ENCODE peak calls at places on chromosomes 3 and 15, in seven cellular contexts. M, B, A, K, Z, O and S are unnamed samples. For H3K36me3, the result is how much of the 10 kb centered on the place peaks cover.

GRCh38 chr3:67558429-67558828 is 96.0 kb downstream of the SUCLG2 start:
- DNase-seq in Z (no peak), M (no peak), A (no peak), B (no peak), O (peak), K (no peak), S (no peak)

GRCh38 chr15:49904296-49904695 is 214.7 kb downstream of the ATP8B4 start:
- DNase-seq in Z (no peak), K (no peak), O (no peak), A (no peak), M (no peak), B (no peak), S (no peak)

GRCh38 chr3:36893137-36893557 is 51.7 kb downstream of the TRANK1 start:
- DNase-seq in A (peak), K (no peak), O (peak), Z (no peak), M (peak), B (no peak), S (no peak)

GRCh38 chr3:30681276-30682211 is 75.1 kb downstream of the TGFBR2 start:
- DNase-seq in M (peak), K (no peak), A (no peak), O (peak), B (peak), Z (no peak), S (no peak)

GRCh38 chr3:44106761-44107160 is 134.9 kb upstream of the TOPAZ1 start:
- DNase-seq in A (no peak), B (no peak), K (no peak), M (no peak), Z (no peak), O (no peak), S (no peak)

GRCh38 chr3:52789746-52790040 is 4.9 kb upstream of the ITIH3 start:
- DNase-seq in O (no peak), K (no peak), Z (no peak), A (no peak), B (no peak), M (no peak), S (no peak)

GRCh38 chr15:77966540-77967290 is 110.8 kb downstream of the TBC1D2B start:
- DNase-seq in Z (peak), A (peak), B (peak), M (peak), O (peak), K (peak), S (peak)

GRCh38 chr3:147793841-147794240 is 384.7 kb downstream of the ZIC1 start:
- DNase-seq in M (no peak), B (no peak), O (peak), K (no peak), Z (no peak), A (no peak), S (no peak)

GRCh38 chr3:98713984-98714383 is 49.2 kb upstream of the ST3GAL6 start:
- DNase-seq in A (no peak), M (no peak), B (no peak), K (no peak), O (no peak), Z (no peak), S (no peak)

GRCh38 chr3:136750209-136750921 is 1.8 kb downstream of the STAG1 start:
- DNase-seq in K (peak), B (no peak), M (no peak), Z (no peak), A (no peak), O (peak), S (no peak)

GRCh38 chr15:90053685-90054466 is 48.4 kb downstream of the IDH2 start:
- DNase-seq in Z (no peak), B (peak), A (no peak), M (no peak), K (no peak), O (no peak), S (no peak)

GRCh38 chr3:195768414-195768813 is 43.3 kb downstream of the MUC4 start:
- DNase-seq in K (no peak), B (no peak), A (no peak), Z (no peak), M (no peak), O (no peak), S (no peak)

GRCh38 chr3:153958635-153959320 is 162.4 kb upstream of the ARHGEF26 start:
- DNase-seq in A (no peak), M (peak), O (peak), B (no peak), Z (no peak), K (no peak), S (no peak)

GRCh38 chr3:100637197-100637631 is 27.8 kb downstream of the ADGRG7 start:
- DNase-seq in O (peak), B (no peak), M (peak), K (no peak), A (no peak), Z (no peak), S (peak)

GRCh38 chr3:178618197-178618596 is 82.0 kb downstream of the KCNMB2 start:
- DNase-seq in K (no peak), Z (no peak), O (no peak), B (no peak), M (peak), A (no peak), S (peak)

GRCh38 chr3:8851703-8852102 is 82.3 kb upstream of the OXTR start:
- DNase-seq in O (peak), A (no peak), M (peak), K (no peak), Z (no peak), B (no peak), S (peak)

GRCh38 chr3:128438488-128439072 is 28.1 kb downstream of the DNAJB8 start:
- DNase-seq in O (no peak), K (no peak), A (peak), B (peak), M (no peak), Z (peak), S (no peak)

GRCh38 chr3:127589600-127590281 is 792 bp downstream of the TPRA1 start:
- DNase-seq in A (no peak), Z (peak), B (peak), O (no peak), M (peak), K (peak), S (no peak)

GRCh38 chr3:124780356-124780755 is 50.1 kb downstream of the UMPS start:
- DNase-seq in B (no peak), Z (no peak), K (no peak), M (peak), O (peak), A (peak), S (no peak)

GRCh38 chr15:64950888-64951287 is 38.8 kb downstream of the SPG21 start:
- DNase-seq in K (no peak), O (no peak), Z (no peak), B (no peak), A (no peak), M (no peak), S (peak)

GRCh38 chr15:70269331-70269911 is 171.7 kb upstream of the TLE3 start:
- DNase-seq in B (peak), Z (no peak), A (no peak), M (no peak), O (no peak), K (no peak), S (no peak)

GRCh38 chr3:14847613-14848541 is 29.1 kb downstream of the FGD5 start:
- DNase-seq in O (no peak), A (peak), B (peak), Z (peak), M (peak), K (no peak), S (no peak)

GRCh38 chr3:40617084-40617483 is 92.3 kb downstream of the ZNF621 start:
- DNase-seq in M (no peak), O (no peak), Z (no peak), B (no peak), A (no peak), K (no peak), S (no peak)

GRCh38 chr3:40613306-40613705 is 88.5 kb downstream of the ZNF621 start:
- DNase-seq in M (no peak), K (no peak), O (no peak), B (no peak), A (no peak), Z (no peak), S (no peak)

GRCh38 chr3:40615916-40616315 is 91.2 kb downstream of the ZNF621 start:
- DNase-seq in O (no peak), A (peak), B (peak), Z (no peak), K (no peak), M (no peak), S (no peak)

GRCh38 chr3:40616420-40616819 is 91.7 kb downstream of the ZNF621 start:
- DNase-seq in B (peak), A (peak), Z (no peak), M (no peak), O (no peak), K (no peak), S (no peak)

DNA sequence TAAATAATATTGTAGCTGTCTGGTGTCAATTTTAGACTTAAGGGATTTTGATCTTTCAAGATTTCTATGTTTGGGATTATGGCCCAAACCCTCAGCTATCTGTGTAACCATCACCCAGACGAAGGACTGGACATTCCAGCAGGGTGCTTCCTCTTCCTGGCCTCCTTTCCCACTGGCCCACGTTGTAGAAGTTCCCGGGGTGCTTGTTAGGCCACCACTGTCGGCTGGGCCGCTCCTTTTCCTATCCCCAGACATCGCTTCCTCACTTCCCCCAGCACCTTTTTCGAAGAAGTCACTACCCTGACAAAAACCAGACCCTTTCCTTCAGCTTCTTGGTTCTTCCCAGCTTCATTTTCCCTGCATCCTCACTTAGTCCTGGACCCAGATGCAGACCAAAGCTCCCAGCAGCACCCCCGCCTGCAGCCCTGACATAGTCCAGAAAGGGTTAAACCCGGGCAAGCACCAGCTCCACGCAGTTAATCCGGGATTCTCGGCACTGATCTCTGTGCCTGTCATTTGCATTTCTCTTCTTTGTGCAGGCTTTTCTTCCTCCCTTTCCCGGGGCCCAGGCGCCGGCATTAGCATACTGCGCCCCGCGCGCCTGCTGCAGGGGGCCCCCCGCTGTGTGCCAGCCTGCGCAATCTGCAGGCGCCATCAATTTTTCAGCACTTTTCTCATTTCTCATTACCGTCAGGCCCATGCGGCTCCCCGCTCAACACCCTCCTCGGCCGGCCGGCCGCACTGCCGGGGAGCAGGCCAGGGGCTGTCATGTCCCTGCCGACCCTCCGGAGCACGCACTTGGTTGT is 90.6 kb downstream of the ZNF621 start:
- DNase-seq in O (no peak), M (peak), A (peak), B (peak), Z (no peak), K (no peak), S (no peak)
- H3K4me3 ChIP-seq in O (no peak), M (no peak), A (peak), B (peak), Z (no peak), K (no peak), S (no peak)

GRCh38 chr15:26866298-26867198 is at the start of gene GABRA5:
- DNase-seq in O (peak), A (peak), M (peak), Z (no peak), K (no peak), B (peak), S (no peak)
- TF ChIP-seq EZH2 in O (no peak), A (no peak), M (no peak), Z (no peak), K (no peak), B (peak), S (no peak)

GRCh38 chr15:42184313-42184712 is 23.8 kb downstream of the VPS39 start:
- DNase-seq in B (no peak), A (no peak), O (no peak), Z (no peak), M (no peak), K (no peak), S (no peak)
- H3K36me3 ChIP-seq in B (under half), A (under half), O (under half), Z (half or more), M (under half), K (under half), S (under half)

GRCh38 chr3:105956311-105956710 is 87.5 kb upstream of the CBLB start:
- DNase-seq in O (no peak), M (no peak), K (no peak), A (no peak), B (no peak), Z (no peak), S (no peak)

GRCh38 chr3:105960381-105960780 is 91.6 kb upstream of the CBLB start:
- DNase-seq in O (no peak), Z (no peak), K (no peak), M (no peak), A (no peak), B (peak), S (no peak)

GRCh38 chr3:105953831-105954230 is 85.0 kb upstream of the CBLB start:
- DNase-seq in O (peak), Z (no peak), K (no peak), M (no peak), B (no peak), A (no peak), S (no peak)

GRCh38 chr3:105957722-105958121 is 88.9 kb upstream of the CBLB start:
- DNase-seq in B (no peak), K (no peak), M (no peak), A (no peak), O (peak), Z (no peak), S (peak)

GRCh38 chr3:105958237-105959000 is 89.6 kb upstream of the CBLB start:
- DNase-seq in O (no peak), M (no peak), B (no peak), K (no peak), Z (no peak), A (no peak), S (no peak)
- H3K4me3 ChIP-seq in O (no peak), M (no peak), B (no peak), K (no peak), Z (no peak), A (no peak), S (no peak)

GRCh38 chr3:126357299-126358037 is at the start of gene KLF15:
- DNase-seq in A (peak), M (peak), O (peak), K (peak), Z (peak), B (peak), S (peak)

GRCh38 chr3:126358816-126359181 is 1.6 kb upstream of the KLF15 start:
- DNase-seq in A (no peak), O (no peak), Z (no peak), K (no peak), M (no peak), B (no peak), S (no peak)

GRCh38 chr3:126360046-126360713 is 3.0 kb upstream of the KLF15 start:
- DNase-seq in M (no peak), K (peak), A (no peak), Z (no peak), B (no peak), O (no peak), S (no peak)

GRCh38 chr3:126356373-126357298 is 572 bp downstream of the KLF15 start:
- DNase-seq in O (no peak), K (no peak), A (peak), M (peak), Z (peak), B (peak), S (no peak)

DNA sequence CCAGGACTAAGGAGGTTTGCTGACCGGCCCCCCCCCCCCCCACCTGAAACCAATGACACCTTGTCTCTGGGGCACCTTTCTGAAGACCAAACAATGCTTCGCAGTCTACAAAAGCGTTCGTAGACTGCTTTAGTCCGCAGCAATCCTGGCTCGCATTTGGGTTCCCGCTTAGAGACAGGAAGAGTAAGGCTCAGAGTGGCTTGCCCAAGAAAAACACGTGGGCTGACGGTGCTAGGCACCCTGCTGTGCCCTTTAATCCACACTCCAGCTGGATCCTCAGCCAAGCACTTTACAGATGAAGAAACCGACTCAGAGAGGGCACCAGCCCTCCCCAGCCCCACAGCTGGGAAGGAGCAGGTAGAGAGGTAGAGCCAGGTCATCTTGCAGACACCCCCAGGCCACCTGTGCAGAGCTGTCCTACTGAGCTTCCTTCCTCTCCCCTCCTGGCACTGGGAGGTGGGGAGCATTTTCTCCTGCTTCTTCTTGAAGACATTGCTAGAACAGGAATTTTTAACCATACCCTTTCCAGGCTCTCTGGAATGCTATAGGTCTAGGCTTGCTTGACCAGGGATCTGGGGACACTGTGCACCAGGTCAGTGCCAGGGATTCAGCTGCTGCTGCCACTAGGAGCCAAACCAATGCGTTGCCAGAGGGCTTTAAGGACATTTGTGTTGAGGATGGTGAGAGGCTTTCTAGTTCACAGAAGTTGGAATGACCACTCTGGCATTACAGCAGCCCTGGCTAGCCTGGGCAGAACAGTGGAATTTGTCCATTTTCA is 1.0 kb upstream of the KLF15 start:
- DNase-seq in B (peak), A (peak), Z (no peak), M (no peak), O (no peak), K (no peak), S (no peak)
- TF ChIP-seq EZH2 in B (peak), A (no peak), Z (no peak), M (no peak), O (no peak), K (no peak), S (no peak)

DNA sequence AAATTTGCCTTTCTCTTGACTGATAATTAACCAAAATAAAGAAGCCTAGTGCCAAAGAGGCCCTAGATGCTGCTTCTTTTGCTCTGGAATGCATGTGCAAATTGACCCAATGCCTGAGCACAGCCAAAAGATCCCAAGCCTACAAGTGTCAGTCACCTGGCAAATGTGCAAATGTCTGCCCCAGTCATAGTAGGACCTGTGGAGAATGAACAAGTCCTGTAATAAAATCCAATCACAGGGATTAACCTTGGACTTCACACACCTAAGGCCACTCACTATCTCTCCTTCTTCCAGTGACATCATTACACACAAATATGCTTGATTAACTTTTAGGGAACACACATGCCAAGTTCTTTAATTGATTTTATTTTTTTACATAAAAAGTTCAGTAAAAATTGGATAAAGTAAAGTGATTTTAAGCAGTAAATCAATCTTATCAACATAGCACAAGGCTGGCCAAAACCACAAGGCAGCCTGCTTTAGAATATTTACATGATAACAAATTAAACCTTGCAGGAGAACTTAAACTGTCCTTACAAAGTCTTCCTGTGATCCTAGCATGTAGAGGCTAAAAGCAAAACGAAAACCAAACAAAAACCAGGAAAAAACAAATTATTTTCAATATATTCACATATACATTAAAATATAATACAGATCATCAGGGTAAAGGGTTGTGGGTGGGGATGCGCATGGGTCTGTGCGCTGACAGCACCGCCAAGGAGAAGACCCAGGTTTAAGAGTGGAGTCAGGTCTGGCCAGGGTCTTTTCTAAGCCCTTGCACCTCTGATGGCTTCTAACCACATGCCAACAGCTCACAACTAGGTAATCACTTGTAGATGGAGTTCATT is 36.8 kb downstream of the NBEAL2 start:
- DNase-seq in O (peak), Z (no peak), B (no peak), A (peak), K (no peak), M (no peak), S (no peak)
- H3K36me3 ChIP-seq in O (under half), Z (half or more), B (under half), A (under half), K (under half), M (under half), S (under half)

DNA sequence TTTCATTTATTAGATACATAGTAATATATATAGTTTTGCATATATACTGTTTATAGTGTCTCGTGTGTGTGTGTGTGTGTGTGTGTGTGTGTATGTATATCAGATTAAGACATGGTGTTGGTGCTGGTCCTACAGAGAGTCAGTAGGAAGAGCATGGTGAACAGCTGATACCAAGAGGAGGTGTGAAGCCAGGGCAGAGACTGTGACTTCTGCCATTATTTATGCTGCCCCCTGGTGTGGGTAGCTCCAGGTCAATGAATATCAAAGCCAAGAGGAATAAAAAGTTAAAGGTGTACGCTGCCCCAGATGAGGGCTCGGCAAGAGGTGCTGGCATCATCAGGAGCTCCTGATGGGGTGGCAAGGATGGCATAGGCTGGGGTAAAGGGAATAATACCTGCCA is 299.5 kb upstream of the RASGRP1 start:
- DNase-seq in B (no peak), O (no peak), A (no peak), M (no peak), Z (no peak), K (no peak), S (no peak)
- H3K4me3 ChIP-seq in B (no peak), O (no peak), A (no peak), M (no peak), Z (no peak), K (no peak), S (no peak)

GRCh38 chr15:36294359-36294758 is 285.1 kb upstream of the CDIN1 start:
- DNase-seq in A (peak), O (peak), K (no peak), M (no peak), Z (no peak), B (no peak), S (no peak)
- TF ChIP-seq EZH2 in A (no peak), O (no peak), K (no peak), M (no peak), Z (no peak), B (no peak), S (no peak)